ENCODE peak calls at places on chromosomes 6 and 20, in seven cellular contexts. One of them, this sample, is unnamed.

GRCh38 chr6:66478705-66479104 is 771.7 kb upstream of the EYS start:
- DNase-seq in sigmoid colon: no peak
- DNase-seq in astrocyte: no peak
- DNase-seq in AG10803: no peak
- DNase-seq in pancreas: no peak
- DNase-seq in GM12865: no peak
- DNase-seq in WERI-Rb-1: no peak
- DNase-seq in this sample: no peak

GRCh38 chr6:148831064-148831463 is 84.2 kb downstream of the UST start:
- DNase-seq in sigmoid colon: no peak
- DNase-seq in astrocyte: no peak
- DNase-seq in AG10803: no peak
- DNase-seq in pancreas: no peak
- DNase-seq in GM12865: peak
- DNase-seq in WERI-Rb-1: no peak
- DNase-seq in this sample: no peak

GRCh38 chr6:149766156-149766768 is 16.7 kb downstream of the PCMT1 start:
- DNase-seq in sigmoid colon: no peak
- DNase-seq in astrocyte: peak
- DNase-seq in AG10803: peak
- DNase-seq in pancreas: no peak
- DNase-seq in GM12865: no peak
- DNase-seq in WERI-Rb-1: no peak
- DNase-seq in this sample: no peak

GRCh38 chr6:95576621-95577316 is 566 bp upstream of the MANEA start:
- DNase-seq in sigmoid colon: no peak
- DNase-seq in astrocyte: peak
- DNase-seq in AG10803: peak
- DNase-seq in pancreas: no peak
- DNase-seq in GM12865: peak
- DNase-seq in WERI-Rb-1: no peak
- DNase-seq in this sample: no peak

GRCh38 chr20:38291961-38292360 is 12.0 kb upstream of the BPI start:
- DNase-seq in sigmoid colon: no peak
- DNase-seq in astrocyte: no peak
- DNase-seq in AG10803: no peak
- DNase-seq in pancreas: no peak
- DNase-seq in GM12865: no peak
- DNase-seq in WERI-Rb-1: no peak
- DNase-seq in this sample: no peak

GRCh38 chr6:126054258-126054702 is 67.9 kb downstream of the TRMT11 start:
- DNase-seq in sigmoid colon: no peak
- DNase-seq in astrocyte: peak
- DNase-seq in AG10803: peak
- DNase-seq in pancreas: peak
- DNase-seq in GM12865: no peak
- DNase-seq in WERI-Rb-1: no peak
- DNase-seq in this sample: no peak

GRCh38 chr6:26660096-26660425 is 515 bp upstream of the ZNF322 start:
- DNase-seq in sigmoid colon: no peak
- DNase-seq in astrocyte: peak
- DNase-seq in AG10803: no peak
- DNase-seq in pancreas: no peak
- DNase-seq in GM12865: peak
- DNase-seq in WERI-Rb-1: no peak
- DNase-seq in this sample: no peak

GRCh38 chr6:41222513-41222912 is 5.6 kb upstream of the TREML4 start:
- DNase-seq in sigmoid colon: no peak
- DNase-seq in astrocyte: no peak
- DNase-seq in AG10803: no peak
- DNase-seq in pancreas: no peak
- DNase-seq in GM12865: no peak
- DNase-seq in WERI-Rb-1: no peak
- DNase-seq in this sample: no peak

GRCh38 chr6:11467364-11467763 is 70.2 kb upstream of the TMEM170B start:
- DNase-seq in sigmoid colon: no peak
- DNase-seq in astrocyte: no peak
- DNase-seq in AG10803: no peak
- DNase-seq in pancreas: no peak
- DNase-seq in GM12865: peak
- DNase-seq in WERI-Rb-1: no peak
- DNase-seq in this sample: no peak

GRCh38 chr20:42018979-42019378 is 400.8 kb upstream of the CHD6 start:
- DNase-seq in sigmoid colon: no peak
- DNase-seq in astrocyte: no peak
- DNase-seq in AG10803: no peak
- DNase-seq in pancreas: no peak
- DNase-seq in GM12865: peak
- DNase-seq in WERI-Rb-1: peak
- DNase-seq in this sample: no peak

GRCh38 chr6:170522565-170523183 is 30.4 kb downstream of the PSMB1 start:
- DNase-seq in sigmoid colon: no peak
- DNase-seq in astrocyte: no peak
- DNase-seq in AG10803: no peak
- DNase-seq in pancreas: no peak
- DNase-seq in GM12865: no peak
- DNase-seq in WERI-Rb-1: peak
- DNase-seq in this sample: no peak

GRCh38 chr6:2970034-2970685 is 1.2 kb downstream of the SERPINB6 start:
- DNase-seq in sigmoid colon: no peak
- DNase-seq in astrocyte: peak
- DNase-seq in AG10803: peak
- DNase-seq in pancreas: no peak
- DNase-seq in GM12865: no peak
- DNase-seq in WERI-Rb-1: no peak
- DNase-seq in this sample: no peak

GRCh38 chr6:142356271-142356938 is 54.6 kb downstream of the ADGRG6 start:
- DNase-seq in sigmoid colon: no peak
- DNase-seq in astrocyte: peak
- DNase-seq in AG10803: peak
- DNase-seq in pancreas: no peak
- DNase-seq in GM12865: no peak
- DNase-seq in WERI-Rb-1: no peak
- DNase-seq in this sample: no peak

GRCh38 chr6:137872071-137872470 is 5.0 kb downstream of the TNFAIP3 start:
- DNase-seq in sigmoid colon: no peak
- DNase-seq in astrocyte: no peak
- DNase-seq in AG10803: peak
- DNase-seq in pancreas: no peak
- DNase-seq in GM12865: no peak
- DNase-seq in WERI-Rb-1: no peak
- DNase-seq in this sample: no peak

GRCh38 chr20:38947931-38948362 is 14.2 kb upstream of the DHX35 start:
- DNase-seq in sigmoid colon: no peak
- DNase-seq in astrocyte: no peak
- DNase-seq in AG10803: no peak
- DNase-seq in pancreas: no peak
- DNase-seq in GM12865: no peak
- DNase-seq in WERI-Rb-1: no peak
- DNase-seq in this sample: no peak

GRCh38 chr6:150939399-150939798 is 73.9 kb downstream of the MTHFD1L start:
- DNase-seq in sigmoid colon: no peak
- DNase-seq in astrocyte: no peak
- DNase-seq in AG10803: no peak
- DNase-seq in pancreas: no peak
- DNase-seq in GM12865: no peak
- DNase-seq in WERI-Rb-1: no peak
- DNase-seq in this sample: no peak

GRCh38 chr20:17873410-17874270 is 95.0 kb downstream of the SNX5 start:
- DNase-seq in sigmoid colon: peak
- DNase-seq in astrocyte: peak
- DNase-seq in AG10803: peak
- DNase-seq in pancreas: peak
- DNase-seq in GM12865: peak
- DNase-seq in WERI-Rb-1: no peak
- DNase-seq in this sample: no peak

GRCh38 chr6:81263531-81264168 is 488.8 kb downstream of the TENT5A start:
- DNase-seq in sigmoid colon: no peak
- DNase-seq in astrocyte: no peak
- DNase-seq in AG10803: no peak
- DNase-seq in pancreas: no peak
- DNase-seq in GM12865: no peak
- DNase-seq in WERI-Rb-1: no peak
- DNase-seq in this sample: no peak

GRCh38 chr6:119830494-119831295 is 481.1 kb upstream of the MAN1A1 start:
- DNase-seq in sigmoid colon: no peak
- DNase-seq in astrocyte: no peak
- DNase-seq in AG10803: no peak
- DNase-seq in pancreas: no peak
- DNase-seq in GM12865: no peak
- DNase-seq in WERI-Rb-1: peak
- DNase-seq in this sample: peak

GRCh38 chr6:81465859-81466258 is 286.6 kb downstream of the TENT5A start:
- DNase-seq in sigmoid colon: no peak
- DNase-seq in astrocyte: no peak
- DNase-seq in AG10803: peak
- DNase-seq in pancreas: no peak
- DNase-seq in GM12865: peak
- DNase-seq in WERI-Rb-1: peak
- DNase-seq in this sample: no peak

GRCh38 chr20:56949318-56949717 is 317.1 kb downstream of the BMP7 start:
- DNase-seq in sigmoid colon: no peak
- DNase-seq in astrocyte: no peak
- DNase-seq in AG10803: no peak
- DNase-seq in pancreas: no peak
- DNase-seq in GM12865: peak
- DNase-seq in WERI-Rb-1: no peak
- DNase-seq in this sample: no peak
- TF ChIP-seq CTCF in sigmoid colon: no peak
- TF ChIP-seq CTCF in astrocyte: no peak
- TF ChIP-seq CTCF in AG10803: no peak
- TF ChIP-seq CTCF in pancreas: no peak
- TF ChIP-seq CTCF in GM12865: no peak
- TF ChIP-seq CTCF in WERI-Rb-1: no peak
- TF ChIP-seq CTCF in this sample: no peak

GRCh38 chr6:153814136-153814535 is 224.9 kb upstream of the OPRM1 start:
- DNase-seq in sigmoid colon: no peak
- DNase-seq in astrocyte: no peak
- DNase-seq in AG10803: no peak
- DNase-seq in pancreas: no peak
- DNase-seq in GM12865: peak
- DNase-seq in WERI-Rb-1: peak
- DNase-seq in this sample: no peak
- TF ChIP-seq CTCF in sigmoid colon: no peak
- TF ChIP-seq CTCF in astrocyte: no peak
- TF ChIP-seq CTCF in AG10803: no peak
- TF ChIP-seq CTCF in pancreas: no peak
- TF ChIP-seq CTCF in GM12865: peak
- TF ChIP-seq CTCF in WERI-Rb-1: peak
- TF ChIP-seq CTCF in this sample: no peak

GRCh38 chr6:39791311-39791710 is 865 bp upstream of the DAAM2 start:
- DNase-seq in sigmoid colon: no peak
- DNase-seq in astrocyte: peak
- DNase-seq in AG10803: peak
- DNase-seq in pancreas: no peak
- DNase-seq in GM12865: no peak
- DNase-seq in WERI-Rb-1: peak
- DNase-seq in this sample: no peak
- TF ChIP-seq CTCF in sigmoid colon: no peak
- TF ChIP-seq CTCF in astrocyte: no peak
- TF ChIP-seq CTCF in AG10803: peak
- TF ChIP-seq CTCF in pancreas: no peak
- TF ChIP-seq CTCF in GM12865: no peak
- TF ChIP-seq CTCF in WERI-Rb-1: peak
- TF ChIP-seq CTCF in this sample: peak

GRCh38 chr6:168815229-168815628 is 374.2 kb downstream of the SMOC2 start:
- DNase-seq in sigmoid colon: no peak
- DNase-seq in astrocyte: no peak
- DNase-seq in AG10803: no peak
- DNase-seq in pancreas: no peak
- DNase-seq in GM12865: no peak
- DNase-seq in WERI-Rb-1: no peak
- DNase-seq in this sample: no peak
- TF ChIP-seq CTCF in sigmoid colon: no peak
- TF ChIP-seq CTCF in astrocyte: no peak
- TF ChIP-seq CTCF in AG10803: no peak
- TF ChIP-seq CTCF in pancreas: no peak
- TF ChIP-seq CTCF in GM12865: no peak
- TF ChIP-seq CTCF in WERI-Rb-1: peak
- TF ChIP-seq CTCF in this sample: peak

GRCh38 chr6:160222491-160222890 is 36.1 kb downstream of the SLC22A2 start:
- DNase-seq in sigmoid colon: no peak
- DNase-seq in astrocyte: no peak
- DNase-seq in AG10803: no peak
- DNase-seq in pancreas: no peak
- DNase-seq in GM12865: no peak
- DNase-seq in WERI-Rb-1: no peak
- DNase-seq in this sample: no peak

GRCh38 chr6:160217863-160218262 is 40.8 kb downstream of the SLC22A2 start:
- DNase-seq in sigmoid colon: no peak
- DNase-seq in astrocyte: no peak
- DNase-seq in AG10803: no peak
- DNase-seq in pancreas: no peak
- DNase-seq in GM12865: no peak
- DNase-seq in WERI-Rb-1: no peak
- DNase-seq in this sample: no peak

GRCh38 chr6:160221918-160222317 is 36.7 kb downstream of the SLC22A2 start:
- DNase-seq in sigmoid colon: no peak
- DNase-seq in astrocyte: no peak
- DNase-seq in AG10803: no peak
- DNase-seq in pancreas: no peak
- DNase-seq in GM12865: no peak
- DNase-seq in WERI-Rb-1: no peak
- DNase-seq in this sample: no peak

GRCh38 chr6:160224599-160225237 is 33.9 kb downstream of the SLC22A2 start:
- DNase-seq in sigmoid colon: no peak
- DNase-seq in astrocyte: no peak
- DNase-seq in AG10803: no peak
- DNase-seq in pancreas: no peak
- DNase-seq in GM12865: no peak
- DNase-seq in WERI-Rb-1: no peak
- DNase-seq in this sample: no peak

DNA sequence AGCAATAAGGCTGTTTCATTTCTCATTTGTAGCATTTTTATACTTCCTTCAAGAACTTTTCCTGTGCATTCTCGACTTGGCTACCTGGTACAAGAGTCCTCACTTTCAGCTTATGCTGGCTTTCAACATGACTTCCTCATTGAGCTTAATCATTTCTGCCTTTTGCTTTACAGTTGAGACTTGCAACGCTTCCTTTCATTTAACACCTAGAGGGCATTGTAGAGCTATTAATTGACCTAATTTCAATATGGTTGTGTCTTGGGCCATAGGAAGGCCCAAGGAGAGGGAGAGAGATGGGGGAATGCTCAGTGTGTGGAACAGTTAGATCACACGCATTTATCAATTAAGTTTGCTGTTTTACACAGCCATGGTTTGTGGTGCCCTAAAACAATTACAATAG is 37.2 kb downstream of the SLC22A2 start:
- DNase-seq in sigmoid colon: no peak
- DNase-seq in astrocyte: no peak
- DNase-seq in AG10803: peak
- DNase-seq in pancreas: no peak
- DNase-seq in GM12865: peak
- DNase-seq in WERI-Rb-1: no peak
- DNase-seq in this sample: no peak
- TF ChIP-seq CTCF in sigmoid colon: peak
- TF ChIP-seq CTCF in astrocyte: no peak
- TF ChIP-seq CTCF in AG10803: no peak
- TF ChIP-seq CTCF in pancreas: no peak
- TF ChIP-seq CTCF in GM12865: no peak
- TF ChIP-seq CTCF in WERI-Rb-1: no peak
- TF ChIP-seq CTCF in this sample: peak